ENCODE peak calls at places on chromosomes 6 and 20, in four cellular contexts. Z is upper lobe of left lung, O is heart left ventricle, J is A549. P is an unnamed sample.
A peak's percentile ranks its signal among the peaks of the same experiment; 100 is the strongest.

GRCh38 chr6:149459761-149460160 is 25.1 kb downstream of the ZC3H12D start:
- ATAC-seq in J (no peak), Z (no peak), O (no peak), P (no peak)

GRCh38 chr20:11719153-11719552 is 198.5 kb upstream of the BTBD3 start:
- ATAC-seq in J (no peak), Z (no peak), O (no peak), P (no peak)

GRCh38 chr6:4180653-4181255 is 45.4 kb upstream of the ECI2 start:
- ATAC-seq in J (no peak), O (no peak), Z (no peak), P (no peak)

GRCh38 chr20:46959081-46959692 is 64.5 kb downstream of the EYA2 start:
- ATAC-seq in J (peak; percentile 91), O (peak; percentile 10), Z (no peak), P (no peak)

GRCh38 chr6:150403458-150404245 is 34.8 kb downstream of the IYD start:
- ATAC-seq in O (peak; percentile 88), J (peak; percentile 86), Z (peak; percentile 67), P (peak; percentile 77)

GRCh38 chr6:165861226-165861625 is 198.2 kb upstream of the PDE10A start:
- ATAC-seq in Z (no peak), O (no peak), J (no peak), P (no peak)

GRCh38 chr6:109507490-109508072 is 24.6 kb upstream of the ZBTB24 start:
- ATAC-seq in O (no peak), Z (no peak), J (no peak), P (no peak)

GRCh38 chr20:54345301-54345724 is 130.1 kb upstream of the DOK5 start:
- ATAC-seq in J (peak; percentile 81), Z (peak; percentile 48), O (no peak), P (no peak)

GRCh38 chr6:114648847-114649246 is 306.0 kb upstream of the HS3ST5 start:
- ATAC-seq in O (no peak), Z (no peak), J (no peak), P (no peak)

GRCh38 chr6:11615214-11615602 is 77.7 kb downstream of the TMEM170B start:
- ATAC-seq in J (no peak), O (no peak), Z (no peak), P (no peak)

GRCh38 chr6:35483892-35484645 is 12.8 kb downstream of the TEAD3 start:
- ATAC-seq in J (no peak), O (no peak), Z (no peak), P (no peak)

GRCh38 chr6:35485402-35485877 is 11.4 kb downstream of the TEAD3 start:
- ATAC-seq in Z (peak; percentile 53), O (peak; percentile 29), J (no peak), P (peak; percentile 38)

GRCh38 chr6:35484921-35485392 is 11.9 kb downstream of the TEAD3 start:
- ATAC-seq in O (no peak), Z (no peak), J (peak; percentile 12), P (no peak)

GRCh38 chr6:35483062-35483461 is 13.8 kb downstream of the TEAD3 start:
- ATAC-seq in Z (no peak), J (no peak), O (no peak), P (no peak)

GRCh38 chr6:35483490-35483889 is 13.4 kb downstream of the TEAD3 start:
- ATAC-seq in J (no peak), O (no peak), Z (no peak), P (no peak)
- H3K4me1 ChIP-seq in J (peaks cover 24% of the 10 kb centered on the region), O (peaks cover 44% of the 10 kb centered on the region), Z (peaks cover 30% of the 10 kb centered on the region), P (peaks cover 78% of the 10 kb centered on the region)

GRCh38 chr6:36339156-36339555 is 2.5 kb upstream of the BNIP5 start:
- ATAC-seq in Z (no peak), J (no peak), O (no peak), P (no peak)
- TF ChIP-seq POLR2A in Z (no peak), J (no peak), O (no peak), P (no peak)

DNA sequence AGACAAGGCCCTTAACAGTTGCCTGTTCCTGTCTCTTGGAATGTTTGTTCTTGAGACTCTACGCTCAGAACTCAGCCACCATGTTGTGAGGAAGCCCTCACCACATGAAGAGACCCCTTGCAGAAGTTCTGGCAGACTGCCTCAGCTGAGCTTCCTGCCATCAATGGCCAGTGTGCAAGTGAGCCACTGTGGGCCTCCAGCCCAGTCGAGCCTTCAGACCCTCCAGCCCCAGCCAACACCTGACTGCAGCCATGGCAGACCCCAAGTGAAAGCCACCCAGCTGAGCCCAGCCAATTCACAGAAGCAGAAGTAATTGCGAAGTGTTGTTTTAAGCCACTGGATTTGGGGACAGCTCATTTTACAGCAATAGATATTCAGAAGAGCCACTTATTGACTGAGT is 78.3 kb downstream of the SNX5 start:
- ATAC-seq in O (no peak), Z (no peak), J (no peak), P (no peak)
- H3K4me1 ChIP-seq in O (peaks cover 24% of the 10 kb centered on the region), Z (peaks cover under 1% of the 10 kb centered on the region), J (no peaks in the 10 kb centered on the region), P (peaks cover 5% of the 10 kb centered on the region)

DNA sequence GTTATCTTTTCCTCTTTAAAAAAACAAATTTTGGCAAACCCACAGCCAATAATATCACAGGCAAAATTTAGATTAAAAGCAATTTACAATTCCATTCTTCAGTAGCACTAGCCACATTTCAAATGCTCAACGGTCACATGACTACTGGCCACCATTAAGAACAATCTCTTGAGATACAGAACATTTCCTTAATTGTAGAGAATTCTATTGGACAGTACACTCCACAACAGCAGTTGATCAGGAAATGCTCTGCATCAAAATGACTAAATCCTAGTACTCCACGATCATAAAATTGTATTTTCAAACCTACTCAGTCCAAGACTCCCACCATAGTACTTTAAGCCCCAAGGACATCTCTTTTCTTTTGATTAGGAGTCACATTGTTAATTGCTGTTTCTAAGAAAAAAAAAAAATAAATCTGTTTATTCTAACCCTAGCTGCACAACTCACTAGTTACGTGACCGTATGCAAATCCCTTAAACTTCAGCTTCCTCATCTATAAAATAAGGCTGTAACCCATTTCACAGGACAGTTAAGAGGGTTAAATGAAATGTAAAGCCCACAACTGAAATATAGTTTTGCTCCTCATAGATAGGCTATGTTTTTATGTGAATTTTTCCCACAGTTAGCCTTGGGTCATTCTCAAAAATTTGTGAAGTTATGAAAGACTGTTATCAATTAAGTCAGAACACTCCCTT is 9.8 kb downstream of the C6orf62 start:
- ATAC-seq in O (no peak), Z (no peak), J (no peak), P (no peak)
- TF ChIP-seq POLR2A in O (no peak), Z (no peak), J (no peak), P (no peak)

GRCh38 chr20:60953311-60953710 is 298.8 kb upstream of the CDH4 start:
- ATAC-seq in O (no peak), J (no peak), Z (no peak), P (no peak)
- H3K4me1 ChIP-seq in O (no peaks in the 10 kb centered on the region), J (no peaks in the 10 kb centered on the region), Z (no peaks in the 10 kb centered on the region), P (peaks cover 12% of the 10 kb centered on the region)

GRCh38 chr6:39942903-39943580 is 8.8 kb upstream of the MOCS1 start:
- ATAC-seq in Z (no peak), O (no peak), J (no peak), P (no peak)

GRCh38 chr6:39948156-39948850 is 14.0 kb upstream of the MOCS1 start:
- ATAC-seq in O (no peak), Z (no peak), J (no peak), P (no peak)

GRCh38 chr6:39947611-39948068 is 13.4 kb upstream of the MOCS1 start:
- ATAC-seq in O (no peak), J (no peak), Z (no peak), P (no peak)

GRCh38 chr6:39941820-39942219 is 7.6 kb upstream of the MOCS1 start:
- ATAC-seq in J (no peak), O (no peak), Z (no peak), P (no peak)

GRCh38 chr6:39945626-39946025 is 11.4 kb upstream of the MOCS1 start:
- ATAC-seq in J (no peak), O (no peak), Z (no peak), P (no peak)
- TF ChIP-seq POLR2A in J (no peak), O (no peak), Z (no peak), P (no peak)

GRCh38 chr6:31734703-31735500 is 1.4 kb downstream of the CLIC1 start:
- ATAC-seq in J (no peak), O (peak; percentile 39), Z (peak; percentile 18), P (no peak)
- H3K4me1 ChIP-seq in J (peaks cover 45% of the 10 kb centered on the region), O (peaks cover 57% of the 10 kb centered on the region), Z (peaks cover 69% of the 10 kb centered on the region), P (peaks cover 3% of the 10 kb centered on the region)